ENCODE peak calls at places on chromosomes 11 and 22, in ten cellular contexts. W, O, N, Z, T, R, P, G, K and E are unnamed samples.

GRCh38 chr11:68082478-68082877 is 38.7 kb downstream of the CHKA start:
- DNase-seq in Z (no peak), P (no peak), K (no peak), W (no peak), O (no peak), R (no peak), N (no peak), T (no peak), G (no peak), E (no peak)

GRCh38 chr11:134261626-134262488 is 8.5 kb downstream of the ACAD8 start:
- DNase-seq in P (no peak), W (no peak), G (peak), O (no peak), N (peak), R (no peak), K (no peak), Z (no peak), T (peak), E (no peak)

GRCh38 chr22:47569389-47570299 is 807.2 kb downstream of the TBC1D22A start:
- DNase-seq in K (no peak), G (no peak), P (no peak), W (no peak), T (no peak), Z (no peak), N (no peak), O (no peak), R (no peak), E (no peak)

GRCh38 chr11:35148163-35148562 is 9.2 kb downstream of the CD44 start:
- DNase-seq in Z (no peak), T (no peak), O (no peak), R (no peak), K (no peak), P (no peak), G (no peak), W (no peak), N (peak), E (no peak)

GRCh38 chr11:126989942-126990715 is 10.4 kb downstream of the KIRREL3 start:
- DNase-seq in O (no peak), R (peak), T (peak), Z (no peak), K (peak), G (peak), P (peak), W (peak), N (peak), E (peak)

GRCh38 chr11:130043575-130043974 is 26.1 kb upstream of the APLP2 start:
- DNase-seq in K (no peak), P (no peak), G (no peak), Z (no peak), W (no peak), N (no peak), R (no peak), T (no peak), O (no peak), E (no peak)

GRCh38 chr11:109223441-109223840 is 198.5 kb upstream of the C11orf87 start:
- DNase-seq in K (no peak), P (no peak), W (no peak), O (no peak), N (no peak), T (no peak), Z (no peak), R (no peak), G (no peak), E (no peak)

GRCh38 chr22:39392341-39392948 is 7.1 kb upstream of the TAB1 start:
- DNase-seq in W (no peak), O (no peak), K (no peak), T (no peak), P (no peak), G (no peak), Z (no peak), R (no peak), N (no peak), E (no peak)

GRCh38 chr22:44582016-44582415 is 84.0 kb upstream of the RTL6 start:
- DNase-seq in P (no peak), W (no peak), Z (no peak), R (no peak), G (no peak), T (no peak), K (no peak), O (no peak), N (no peak), E (no peak)

GRCh38 chr11:121665211-121665838 is 212.6 kb upstream of the SORL1-AS1 start:
- DNase-seq in R (no peak), N (no peak), T (no peak), P (no peak), Z (no peak), K (no peak), W (no peak), O (no peak), G (no peak), E (no peak)

GRCh38 chr22:44888491-44888941 is 121.3 kb downstream of the PHF21B start:
- DNase-seq in T (no peak), N (no peak), K (no peak), R (no peak), P (no peak), Z (no peak), W (no peak), G (no peak), O (no peak), E (no peak)

GRCh38 chr11:3623126-3623525 is 18.7 kb downstream of the ART5 start:
- DNase-seq in W (no peak), O (no peak), G (no peak), P (no peak), T (no peak), N (no peak), K (no peak), R (no peak), Z (no peak), E (no peak)

GRCh38 chr22:16586170-16586569 is 6.4 kb downstream of the CCT8L2 start:
- DNase-seq in T (no peak), N (no peak), W (no peak), O (no peak), K (no peak), Z (no peak), P (no peak), G (no peak), R (no peak), E (no peak)

GRCh38 chr22:39802682-39803081 is 90.9 kb downstream of the ENTHD1 start:
- DNase-seq in O (no peak), R (no peak), T (no peak), W (no peak), Z (no peak), P (no peak), G (no peak), K (no peak), N (no peak), E (no peak)

GRCh38 chr11:62461740-62462522 is 43.1 kb downstream of the SCGB1A1 start:
- DNase-seq in R (no peak), G (no peak), O (no peak), K (no peak), T (peak), P (peak), N (peak), Z (peak), W (no peak), E (no peak)

GRCh38 chr11:121762820-121763219 is 310.1 kb upstream of the SORL1-AS1 start:
- DNase-seq in K (no peak), G (peak), N (peak), T (no peak), Z (no peak), W (no peak), O (no peak), P (no peak), R (no peak), E (peak)